ENCODE peak calls at places on chromosome 2, in four cellular contexts. T, E, G and C are unnamed samples.

GRCh38 chr2:239098288-239098970 is 250.5 kb downstream of the TWIST2 start:
- DNase-seq in G (no peak), T (no peak), E (no peak), C (no peak)

GRCh38 chr2:45888167-45888566 is 236.7 kb downstream of the PRKCE start:
- DNase-seq in G (no peak), T (no peak), E (no peak), C (no peak)

GRCh38 chr2:230903251-230904150 is 21.5 kb downstream of the GPR55 start:
- DNase-seq in T (no peak), E (no peak), G (no peak), C (no peak)

GRCh38 chr2:180728928-180729559 is 251.4 kb upstream of the UBE2E3 start:
- DNase-seq in T (peak), E (no peak), G (no peak), C (no peak)

GRCh38 chr2:219460424-219460926 is 25.8 kb downstream of the SPEG start:
- DNase-seq in G (peak), T (no peak), E (no peak), C (no peak)

GRCh38 chr2:227238242-227239237 is 74.1 kb downstream of the COL4A3 start:
- DNase-seq in G (peak), E (peak), T (peak), C (peak)

GRCh38 chr2:19885791-19886190 is 16.0 kb downstream of the TTC32 start:
- DNase-seq in E (no peak), T (no peak), G (no peak), C (no peak)

GRCh38 chr2:98148968-98149697 is 62.2 kb downstream of the VWA3B start:
- DNase-seq in T (peak), E (peak), G (no peak), C (no peak)

GRCh38 chr2:100801402-100801801 is 18.5 kb upstream of the NPAS2 start:
- DNase-seq in T (peak), G (no peak), E (no peak), C (no peak)

GRCh38 chr2:196153480-196153879 is 17.9 kb downstream of the STK17B start:
- DNase-seq in G (no peak), T (no peak), E (no peak), C (no peak)

GRCh38 chr2:118856330-118856977 is 9.0 kb upstream of the EN1 start:
- DNase-seq in G (peak), E (no peak), T (no peak), C (no peak)
- TF ChIP-seq PBX3 in G (no peak), E (no peak), T (no peak), C (no peak)

GRCh38 chr2:130987519-130988425 is 105.5 kb downstream of the FAM168B start:
- DNase-seq in G (peak), E (no peak), T (no peak), C (no peak)
- TF ChIP-seq PBX3 in G (no peak), E (no peak), T (no peak), C (no peak)

DNA sequence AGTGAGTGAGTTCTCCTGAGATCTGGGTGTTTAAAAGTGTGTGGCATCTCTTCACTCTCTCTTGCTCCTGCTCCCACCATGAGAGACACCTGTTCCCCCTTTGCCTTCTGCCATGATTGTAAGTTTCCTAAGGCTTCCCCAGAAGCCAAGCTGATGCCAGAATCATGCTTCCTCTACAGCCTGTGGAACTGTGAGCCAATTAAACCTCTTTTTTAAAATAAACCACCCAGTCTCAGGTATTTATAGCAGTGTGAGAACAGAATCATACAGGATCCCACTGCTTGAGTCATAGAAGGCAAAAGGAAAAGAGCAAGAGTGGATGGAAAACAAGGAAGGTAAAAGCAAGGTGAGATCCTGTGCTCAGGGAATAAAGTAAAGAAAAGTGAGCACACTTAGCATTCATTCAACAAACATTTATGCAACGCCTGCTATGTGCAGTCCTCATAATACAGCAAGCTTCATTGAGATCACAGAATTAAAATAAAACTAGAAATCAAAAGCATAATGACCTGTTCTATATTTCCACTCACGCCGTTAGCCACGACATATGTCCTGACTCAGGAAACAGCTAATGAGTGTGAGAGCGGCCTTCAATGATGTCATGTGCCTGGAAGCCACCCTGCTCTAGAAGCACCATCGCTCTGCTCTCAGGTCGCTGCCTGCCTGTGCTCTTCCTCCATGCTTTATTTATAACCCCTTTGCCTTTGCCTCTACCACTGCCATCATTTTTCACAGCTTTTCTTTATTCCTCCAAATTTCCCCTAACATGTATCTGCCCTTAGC is 11.3 kb upstream of the COPS8 start:
- DNase-seq in T (no peak), G (no peak), E (no peak), C (no peak)
- TF ChIP-seq PBX3 in T (no peak), G (no peak), E (no peak), C (no peak)

DNA sequence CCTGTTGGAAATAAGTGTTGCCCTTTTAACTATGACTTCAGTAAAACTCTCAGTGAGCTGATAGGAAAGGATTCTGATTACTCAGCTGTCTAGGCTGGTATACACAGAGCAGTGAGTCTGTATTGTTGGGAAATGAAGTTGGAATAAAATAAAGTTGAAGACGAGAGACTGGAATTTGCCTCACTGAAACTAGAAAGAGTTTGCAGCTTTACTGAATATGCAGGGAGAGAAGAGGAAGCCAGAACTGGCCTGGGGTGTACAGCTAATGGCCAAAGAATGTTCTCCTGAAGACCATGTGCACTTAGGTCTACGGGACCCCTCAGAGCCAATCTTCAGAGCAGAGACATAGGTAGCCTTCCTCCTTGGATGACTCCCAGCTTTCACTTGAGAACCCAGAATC is 26.5 kb downstream of the EIF4E2 start:
- DNase-seq in E (no peak), G (no peak), T (no peak), C (no peak)
- TF ChIP-seq PBX3 in E (no peak), G (no peak), T (no peak), C (no peak)

GRCh38 chr2:15914981-15915380 is 25.4 kb upstream of the MYCN start:
- DNase-seq in T (no peak), E (no peak), G (no peak), C (no peak)

GRCh38 chr2:15911686-15912085 is 28.7 kb upstream of the MYCN start:
- DNase-seq in G (no peak), T (no peak), E (no peak), C (no peak)

GRCh38 chr2:15916336-15916735 is 24.0 kb upstream of the MYCN start:
- DNase-seq in G (no peak), T (no peak), E (no peak), C (no peak)

GRCh38 chr2:15912203-15912602 is 28.1 kb upstream of the MYCN start:
- DNase-seq in E (no peak), T (peak), G (no peak), C (no peak)

DNA sequence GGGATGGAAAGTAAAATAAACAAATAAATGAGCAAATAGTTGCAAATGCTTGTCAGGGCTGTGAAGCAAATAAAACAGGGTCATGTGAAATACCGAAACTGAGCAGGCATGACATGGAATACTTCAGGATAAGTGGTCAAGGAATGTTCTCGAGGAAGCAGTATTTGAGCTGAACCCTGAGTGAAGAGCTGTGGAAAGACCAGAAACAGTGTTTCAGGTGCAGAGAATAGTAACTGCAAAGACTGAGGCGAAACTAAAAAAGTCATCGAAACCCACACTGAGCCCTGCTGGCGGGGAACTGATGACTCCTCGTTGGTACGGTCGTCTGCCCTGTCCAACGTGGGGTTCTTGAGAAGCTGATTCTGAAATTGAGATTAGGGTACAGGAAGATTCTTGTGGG is 27.2 kb upstream of the MYCN start:
- DNase-seq in E (no peak), T (peak), G (no peak), C (no peak)
- TF ChIP-seq PBX3 in E (no peak), T (no peak), G (no peak), C (no peak)

DNA sequence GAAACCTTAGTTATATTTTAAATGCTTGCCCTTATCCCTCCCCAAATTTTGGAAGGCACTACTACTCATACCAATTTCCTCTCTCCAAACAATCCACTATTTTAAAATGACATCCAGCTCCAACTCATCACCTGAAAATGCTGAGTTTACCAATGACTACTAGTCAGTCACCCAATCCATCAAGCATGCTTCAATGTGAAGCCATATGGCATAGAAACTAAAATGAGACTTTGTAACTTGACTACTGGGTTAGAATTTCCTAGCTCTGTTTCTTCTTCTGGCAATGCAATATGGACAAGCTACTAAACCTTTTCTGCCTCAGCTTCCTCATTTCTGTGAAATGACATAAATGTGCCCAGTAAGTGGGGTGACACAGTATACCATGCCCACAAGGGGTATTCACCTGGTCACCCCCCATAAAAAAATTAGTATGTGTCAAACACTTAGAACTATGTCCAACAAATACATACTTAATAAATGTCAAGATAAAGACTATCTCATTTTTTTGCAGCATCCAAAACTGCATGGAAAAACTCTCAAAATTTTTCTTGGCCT is 10.0 kb upstream of the STPG4 start:
- DNase-seq in E (no peak), T (no peak), G (no peak), C (no peak)
- TF ChIP-seq PBX3 in E (no peak), T (no peak), G (peak), C (no peak)

DNA sequence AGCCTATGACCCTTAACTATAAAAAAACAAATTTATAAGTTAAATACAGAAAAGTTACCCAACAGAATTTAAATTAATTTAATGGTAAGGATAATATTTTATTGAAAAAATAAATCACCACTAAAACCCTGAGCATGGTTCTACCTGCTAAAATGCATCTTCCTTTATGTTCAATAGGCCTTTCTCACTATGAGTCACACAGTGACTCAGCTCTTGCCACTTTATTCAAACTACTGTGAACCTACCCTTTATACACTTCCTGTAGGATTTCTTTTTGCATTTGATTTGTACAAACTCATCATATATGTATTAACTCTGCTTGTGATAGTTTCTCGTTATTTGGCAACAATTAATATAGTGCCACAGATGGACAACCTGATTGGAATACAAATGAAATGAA is 55.0 kb upstream of the COBLL1 start:
- DNase-seq in E (peak), T (peak), G (no peak), C (no peak)
- TF ChIP-seq PBX3 in E (no peak), T (no peak), G (no peak), C (no peak)

DNA sequence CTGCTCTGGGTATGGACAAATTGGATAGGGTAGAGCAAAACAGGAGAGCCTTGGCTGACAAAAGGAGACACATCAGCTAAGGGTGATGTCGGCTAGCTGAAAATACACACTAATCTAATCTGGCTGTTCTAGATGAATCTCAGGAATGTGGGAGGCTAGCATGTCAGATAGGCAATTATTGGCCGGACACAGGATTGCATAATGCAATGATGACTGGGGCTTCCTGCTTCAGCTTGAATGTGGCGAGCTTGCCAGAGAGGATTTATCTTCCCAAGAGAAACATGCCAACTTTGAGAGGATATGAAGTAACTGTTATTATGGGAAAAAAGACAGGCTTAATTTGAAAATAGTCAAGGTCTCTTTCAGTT is 102.3 kb downstream of the TRIB2 start:
- DNase-seq in G (no peak), E (no peak), T (no peak), C (no peak)
- TF ChIP-seq PBX3 in G (peak), E (no peak), T (no peak), C (no peak)